ENCODE peak calls at places on chromosome 17, in five cellular contexts. K is kidney glomerular epithelial cell; N is stimulated activated CD4-positive, alpha-beta T cell treated with anti-CD3 and anti-CD28 coated beads, Interleukin-15, amount 100 ng/mL, for 24 hours; V is T-helper 9 cell; X is HTR-8/SVneo. J is an unnamed sample.

GRCh38 chr17:70767102-70767701 is 597.9 kb downstream of the KCNJ2 start:
- DNase-seq in V (no peak), N (no peak), X (peak; percentile 33), K (peak; percentile 51), J (no peak)

GRCh38 chr17:3557768-3558583 is at the start of gene TRPV3:
- DNase-seq in N (peak; percentile 74), X (no peak), K (no peak), V (peak; percentile 50), J (no peak)

GRCh38 chr17:14389656-14390055 is 88.8 kb downstream of the HS3ST3B1 start:
- DNase-seq in K (no peak), N (no peak), V (no peak), X (no peak), J (no peak)

GRCh38 chr17:66446419-66446818 is 144.0 kb downstream of the PRKCA start:
- DNase-seq in N (no peak), K (no peak), X (no peak), V (no peak), J (no peak)

GRCh38 chr17:21124096-21124495 is 2.7 kb upstream of the DHRS7B start:
- DNase-seq in K (no peak), N (no peak), V (no peak), X (no peak), J (no peak)

GRCh38 chr17:82874011-82874835 is 34.4 kb upstream of the ZNF750 start:
- DNase-seq in N (no peak), X (no peak), K (no peak), V (no peak), J (no peak)

GRCh38 chr17:80859004-80859941 is 132.4 kb upstream of the CHMP6 start:
- DNase-seq in X (no peak), V (no peak), K (peak; percentile 29), N (no peak), J (peak; percentile 41)

GRCh38 chr17:6243186-6243585 is 173.0 kb downstream of the WSCD1 start:
- DNase-seq in N (no peak), V (no peak), X (no peak), K (no peak), J (no peak)

GRCh38 chr17:80640379-80641071 is 95.9 kb downstream of the RPTOR start:
- DNase-seq in K (no peak), X (no peak), V (no peak), N (no peak), J (no peak)

GRCh38 chr17:8124350-8125195 is 667 bp upstream of the HES7 start:
- DNase-seq in X (no peak), N (peak; percentile 44), V (no peak), K (no peak), J (no peak)

GRCh38 chr17:17455173-17455572 is 21.6 kb upstream of the MED9 start:
- DNase-seq in K (no peak), V (no peak), X (no peak), N (no peak), J (no peak)

GRCh38 chr17:30526401-30526800 is 49.2 kb downstream of the GOSR1 start:
- DNase-seq in V (no peak), K (no peak), X (no peak), N (no peak), J (no peak)

GRCh38 chr17:28745777-28746473 is 2.1 kb downstream of the TRAF4 start:
- DNase-seq in K (peak; percentile 70), V (no peak), X (no peak), N (no peak), J (no peak)

GRCh38 chr17:81491193-81491592 is 21.4 kb downstream of the ACTG1 start:
- DNase-seq in X (no peak), K (no peak), N (no peak), V (no peak), J (no peak)

GRCh38 chr17:63516910-63517824 is 6.0 kb upstream of the KCNH6 start:
- DNase-seq in X (peak; percentile 54), V (no peak), N (peak; percentile 49), K (peak; percentile 31), J (peak; percentile 78)

GRCh38 chr17:17237026-17237799 is at the start of gene FLCN:
- DNase-seq in K (peak; percentile 94), X (peak; percentile 94), N (peak; percentile 94), V (peak; percentile 88), J (peak; percentile 74)

GRCh38 chr17:15934866-15935265 is 10.1 kb upstream of the ADORA2B start:
- DNase-seq in K (no peak), X (no peak), N (no peak), V (no peak), J (no peak)

GRCh38 chr17:28992202-28992601 is 13.6 kb downstream of the SEZ6 start:
- DNase-seq in X (no peak), N (no peak), V (no peak), K (no peak), J (no peak)

GRCh38 chr17:76707985-76708807 is 2.6 kb downstream of the MXRA7 start:
- DNase-seq in V (no peak), K (no peak), X (no peak), N (no peak), J (no peak)

GRCh38 chr17:74340470-74341023 is 14.5 kb downstream of the KIF19 start:
- DNase-seq in X (no peak), V (no peak), K (no peak), N (no peak), J (no peak)

GRCh38 chr17:46772879-46773620 is 45.4 kb downstream of the WNT3 start:
- DNase-seq in K (no peak), V (no peak), X (no peak), N (no peak), J (no peak)